ENCODE peak calls at places on chromosome 2, in four cellular contexts. Q, Y, K and U are unnamed samples.

GRCh38 chr2:201939366-201939985 is 94.2 kb upstream of the FZD7 start:
- DNase-seq in Q (no peak), Y (no peak), K (no peak), U (no peak)

GRCh38 chr2:219243291-219243761 is 1.9 kb downstream of the GLB1L start:
- DNase-seq in Q (no peak), Y (no peak), K (no peak), U (no peak)

GRCh38 chr2:223735659-223736244 is 101.6 kb downstream of the AP1S3 start:
- DNase-seq in Q (no peak), Y (no peak), K (no peak), U (no peak)

GRCh38 chr2:237354930-237355329 is 59.0 kb downstream of the COL6A3 start:
- DNase-seq in Q (no peak), Y (no peak), K (no peak), U (no peak)

GRCh38 chr2:242054881-242055801 is 185.6 kb downstream of the RTP5 start:
- DNase-seq in Q (peak), Y (no peak), K (no peak), U (no peak)

GRCh38 chr2:109230980-109231420 is 102.0 kb downstream of the SH3RF3 start:
- DNase-seq in Q (no peak), Y (no peak), K (no peak), U (no peak)

GRCh38 chr2:96117701-96118588 is 1.6 kb upstream of the ADRA2B start:
- DNase-seq in Q (peak), Y (peak), K (no peak), U (no peak)

GRCh38 chr2:57218206-57218605 is 828.4 kb upstream of the VRK2 start:
- DNase-seq in Q (no peak), Y (no peak), K (no peak), U (no peak)

GRCh38 chr2:126270587-126270986 is 385.4 kb upstream of the GYPC start:
- DNase-seq in Q (no peak), Y (no peak), K (no peak), U (no peak)

GRCh38 chr2:71395471-71395870 is 57.9 kb upstream of the DYSF start:
- DNase-seq in Q (no peak), Y (no peak), K (no peak), U (no peak)

GRCh38 chr2:242034996-242035814 is 165.7 kb downstream of the RTP5 start:
- DNase-seq in Q (peak), Y (no peak), K (no peak), U (no peak)

GRCh38 chr2:27029051-27029450 is 3.7 kb upstream of the TMEM214 start:
- DNase-seq in Q (no peak), Y (no peak), K (no peak), U (no peak)

GRCh38 chr2:216279459-216279858 is 92.8 kb downstream of the MARCHF4 start:
- DNase-seq in Q (no peak), Y (no peak), K (no peak), U (no peak)

GRCh38 chr2:69770193-69770702 is 28.3 kb downstream of the ANXA4 start:
- DNase-seq in Q (no peak), Y (peak), K (peak), U (peak)